ENCODE peak calls at places on chromosomes 13 and 19, in six cellular contexts. U is tibial artery; Y is A549; I is tibial nerve; V is SK-N-SH; G is CD8-positive, alpha-beta T cell. Z is an unnamed sample.

GRCh38 chr13:72820156-72820897 is 38.4 kb downstream of the PIBF1 start:
- DNase-seq in Y (no peak), U (no peak), G (no peak), V (no peak), I (no peak), Z (no peak)

GRCh38 chr19:49565261-49565660 is 15.1 kb downstream of the NOSIP start:
- DNase-seq in I (peak; percentile 61), G (peak; percentile 39), U (no peak), V (no peak), Y (no peak), Z (no peak)

GRCh38 chr19:4547303-4548237 is 7.7 kb upstream of the LRG1 start:
- DNase-seq in I (no peak), V (peak; percentile 59), G (no peak), U (no peak), Y (no peak), Z (no peak)

GRCh38 chr13:43473437-43473836 is 313.3 kb downstream of the ENOX1 start:
- DNase-seq in V (peak; percentile 57), G (no peak), Y (no peak), I (no peak), U (no peak), Z (no peak)

GRCh38 chr13:23643828-23644419 is 73.7 kb downstream of the TNFRSF19 start:
- DNase-seq in V (no peak), I (no peak), Y (no peak), U (no peak), G (no peak), Z (no peak)

GRCh38 chr13:75636339-75637095 is 387 bp downstream of the LMO7 start:
- DNase-seq in G (peak; percentile 37), I (peak; percentile 6), V (peak; percentile 67), U (peak; percentile 69), Y (no peak), Z (peak; percentile 61)

GRCh38 chr19:42316223-42317211 is 3.4 kb downstream of the TMEM145 start:
- DNase-seq in G (no peak), I (no peak), V (peak; percentile 36), Y (no peak), U (no peak), Z (no peak)

GRCh38 chr13:43877788-43878187 is 1.8 kb downstream of the CCDC122 start:
- DNase-seq in U (no peak), V (no peak), Y (no peak), I (no peak), G (no peak), Z (no peak)

GRCh38 chr13:82147526-82147925 is 1734.7 kb downstream of the SLITRK1 start:
- DNase-seq in Y (no peak), V (no peak), G (no peak), I (no peak), U (no peak), Z (no peak)

GRCh38 chr13:51645154-51645650 is 60.9 kb downstream of the WDFY2 start:
- DNase-seq in Y (no peak), I (no peak), G (peak; percentile 37), V (no peak), U (no peak), Z (no peak)

GRCh38 chr19:5206751-5207075 is 133.9 kb downstream of the PTPRS start:
- DNase-seq in V (no peak), I (no peak), G (no peak), Y (no peak), U (no peak), Z (no peak)

GRCh38 chr13:40444241-40444640 is 222.2 kb downstream of the FOXO1 start:
- DNase-seq in Y (no peak), U (no peak), V (no peak), I (no peak), G (no peak), Z (no peak)

GRCh38 chr13:40447857-40448256 is 218.6 kb downstream of the FOXO1 start:
- DNase-seq in I (no peak), V (no peak), Y (no peak), G (no peak), U (no peak), Z (no peak)

GRCh38 chr13:40446365-40446764 is 220.1 kb downstream of the FOXO1 start:
- DNase-seq in Y (no peak), U (no peak), G (no peak), V (no peak), I (no peak), Z (no peak)

GRCh38 chr13:40442826-40443225 is 223.6 kb downstream of the FOXO1 start:
- DNase-seq in I (no peak), G (no peak), U (no peak), V (no peak), Y (no peak), Z (no peak)

DNA sequence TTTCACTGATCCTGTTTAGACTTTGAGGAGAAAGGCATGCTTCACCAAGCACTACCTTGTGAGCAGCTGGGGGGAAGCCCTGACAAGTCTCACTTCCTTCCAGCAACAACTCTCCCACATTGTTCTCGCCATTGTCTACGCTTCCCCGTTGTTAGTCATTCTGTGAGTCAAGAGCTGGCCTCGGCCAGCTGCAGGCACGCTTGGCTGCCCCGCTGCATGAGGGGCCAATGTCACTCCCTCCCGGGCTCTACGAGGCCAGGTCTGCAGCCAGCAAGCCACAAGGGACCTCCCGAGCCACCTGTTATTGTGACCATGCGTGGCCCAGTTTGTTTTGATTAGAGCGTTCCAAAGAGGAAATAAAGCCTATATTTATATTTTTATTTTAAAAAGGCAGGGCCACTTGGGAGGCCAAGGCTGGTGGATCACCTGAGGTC is 220.9 kb downstream of the FOXO1 start:
- DNase-seq in G (no peak), I (peak; percentile 25), U (no peak), Y (no peak), V (no peak), Z (no peak)
- H3K27ac ChIP-seq in G (no peak overlapping the region), I (no peak overlapping the region), U (no peak overlapping the region), Y (no peak overlapping the region), V (no peak overlapping the region), Z (no peak overlapping the region)

DNA sequence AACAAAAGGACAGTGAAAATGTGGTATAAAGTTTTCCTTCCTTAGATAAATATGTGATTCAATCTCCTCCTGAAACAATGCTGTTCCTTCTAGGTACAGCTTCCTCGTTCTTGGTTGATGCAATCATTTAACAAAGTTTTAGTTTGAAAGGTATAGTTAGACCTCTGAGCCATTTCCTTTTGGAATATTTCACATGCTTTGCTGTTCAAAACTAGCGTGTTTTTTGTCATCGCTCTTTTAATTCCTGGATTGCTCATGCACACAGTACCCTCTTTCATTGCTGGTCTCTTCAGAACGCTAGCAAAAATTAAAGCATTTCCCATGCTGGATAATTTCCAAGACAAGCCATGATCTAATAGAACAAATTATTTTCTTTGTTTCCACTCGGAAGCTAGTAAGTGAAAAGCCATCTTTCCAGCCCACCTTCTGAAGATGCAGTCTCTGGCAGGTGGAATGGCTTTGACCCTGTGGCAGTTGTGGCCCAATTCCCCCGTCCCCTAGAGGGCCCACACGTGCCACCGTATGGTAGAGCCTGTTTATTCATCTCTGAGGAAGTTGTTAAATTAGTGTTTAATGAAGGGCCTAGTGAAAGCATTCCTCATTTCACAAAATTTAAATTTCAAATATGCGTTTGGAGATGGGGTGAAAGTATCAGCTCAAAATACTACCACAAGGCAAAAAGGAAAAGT is 1040.6 kb upstream of the SLC10A2 start:
- DNase-seq in I (no peak), Y (no peak), V (no peak), U (no peak), G (no peak), Z (no peak)
- TF ChIP-seq CTCF in I (no peak), Y (no peak), V (peak; percentile 14), U (no peak), G (no peak), Z (peak; percentile 9)

DNA sequence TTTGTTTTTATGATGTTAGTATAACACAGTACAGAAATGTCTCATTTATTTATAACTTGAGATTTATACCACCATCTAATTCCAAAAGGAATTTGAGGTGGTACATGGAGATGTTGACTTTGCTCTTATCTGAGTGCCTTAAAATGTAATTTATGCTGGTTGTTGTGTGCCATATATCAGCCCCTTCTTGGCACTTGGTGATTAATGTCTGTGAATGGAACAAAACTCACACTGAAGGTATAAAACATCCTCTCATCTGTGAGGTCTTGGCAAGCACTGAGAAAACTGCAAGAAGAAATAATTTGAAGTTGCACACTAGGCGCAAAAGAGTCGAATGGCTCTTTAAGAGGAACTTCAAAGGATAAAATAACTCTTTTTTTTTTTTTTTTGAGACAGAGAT is 240.4 kb downstream of the B3GLCT start:
- DNase-seq in Y (no peak), G (no peak), U (no peak), I (no peak), V (no peak), Z (no peak)
- H3K27ac ChIP-seq in Y (no peak overlapping the region), G (no peak overlapping the region), U (no peak overlapping the region), I (no peak overlapping the region), V (no peak overlapping the region), Z (no peak overlapping the region)

DNA sequence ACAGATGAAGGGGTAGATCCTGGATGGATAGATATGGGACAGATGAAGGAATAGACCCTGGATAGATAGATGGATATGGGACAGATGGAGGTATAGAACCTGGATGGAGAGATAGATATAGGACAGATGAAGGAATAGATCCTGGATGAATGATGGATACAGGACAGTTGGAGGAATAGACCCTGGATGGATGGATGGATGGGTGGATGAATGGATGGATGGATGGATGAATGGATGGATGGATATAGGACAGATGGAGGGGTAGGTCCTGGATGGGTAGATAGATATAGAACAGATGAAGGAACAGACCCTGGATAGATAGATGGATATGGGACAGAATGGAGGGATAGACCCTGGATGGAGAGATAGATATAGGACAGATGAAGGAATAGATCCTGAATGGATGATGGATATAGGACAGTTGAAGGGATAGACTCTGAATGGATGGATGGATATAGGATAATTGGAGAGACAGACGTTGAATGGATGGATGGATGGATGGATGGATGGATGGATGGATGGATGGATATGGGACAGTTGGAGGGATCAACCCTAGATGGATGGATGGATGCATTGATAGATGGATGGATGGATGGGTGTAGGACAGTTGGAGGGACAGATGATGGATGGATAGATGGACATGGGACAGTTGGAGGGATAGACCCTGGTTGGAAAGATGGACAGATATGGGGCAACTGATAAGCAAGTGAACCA is 23.3 kb upstream of the EMP3 start:
- DNase-seq in Y (no peak), I (no peak), V (no peak), U (no peak), G (no peak), Z (no peak)
- TF ChIP-seq CTCF in Y (no peak), I (no peak), V (no peak), U (no peak), G (no peak), Z (no peak)

GRCh38 chr13:79941752-79942151 is 399.2 kb downstream of the SPRY2 start:
- DNase-seq in U (no peak), V (no peak), I (no peak), G (no peak), Y (no peak), Z (no peak)

GRCh38 chr13:79935121-79935520 is 405.8 kb downstream of the SPRY2 start:
- DNase-seq in V (no peak), Y (no peak), U (no peak), I (no peak), G (no peak), Z (no peak)

GRCh38 chr13:79936368-79937136 is 404.4 kb downstream of the SPRY2 start:
- DNase-seq in G (no peak), Y (peak; percentile 78), V (peak; percentile 61), I (peak; percentile 25), U (peak; percentile 72), Z (no peak)

GRCh38 chr13:79933389-79933788 is 407.5 kb downstream of the SPRY2 start:
- DNase-seq in U (no peak), I (no peak), V (no peak), Y (no peak), G (no peak), Z (no peak)

GRCh38 chr13:79937311-79938243 is 403.3 kb downstream of the SPRY2 start:
- DNase-seq in I (no peak), Y (no peak), G (no peak), U (no peak), V (no peak), Z (no peak)
- H3K27ac ChIP-seq in I (peak overlapping the region; percentile 92), Y (peak overlapping the region; percentile 91), G (no peak overlapping the region), U (peak overlapping the region; percentile 77), V (peak overlapping the region; percentile 97), Z (no peak overlapping the region)

Z was measured in neural progenitor cell.